ENCODE peak calls at places on chromosomes 2 and 18, in nine cellular contexts. One of them, this sample, is unnamed.

GRCh38 chr18:13260927-13261471 is 42.4 kb downstream of the LDLRAD4 start:
- DNase-seq in cardiac fibroblast: no peak
- DNase-seq in upper lobe of right lung: peak; percentile 31
- DNase-seq in BJ: no peak
- DNase-seq in WTC11: no peak
- DNase-seq in cardiac muscle cell: no peak
- DNase-seq in thoracic aorta: no peak
- DNase-seq in choroid plexus epithelial cell: no peak
- DNase-seq in upper lobe of left lung: no peak
- DNase-seq in this sample: no peak

GRCh38 chr2:237876518-237876917 is 17.1 kb downstream of the RAMP1 start:
- DNase-seq in cardiac muscle cell: no peak
- DNase-seq in thoracic aorta: no peak
- DNase-seq in cardiac fibroblast: no peak
- DNase-seq in WTC11: no peak
- DNase-seq in BJ: no peak
- DNase-seq in upper lobe of right lung: peak; percentile 26
- DNase-seq in upper lobe of left lung: no peak
- DNase-seq in choroid plexus epithelial cell: no peak
- DNase-seq in this sample: no peak

GRCh38 chr2:158464426-158465281 is 7.9 kb downstream of the PKP4 start:
- DNase-seq in upper lobe of right lung: no peak
- DNase-seq in WTC11: no peak
- DNase-seq in thoracic aorta: no peak
- DNase-seq in choroid plexus epithelial cell: peak; percentile 52
- DNase-seq in upper lobe of left lung: no peak
- DNase-seq in cardiac muscle cell: no peak
- DNase-seq in cardiac fibroblast: peak; percentile 29
- DNase-seq in BJ: no peak
- DNase-seq in this sample: no peak

GRCh38 chr18:13703899-13704298 is 22.5 kb downstream of the FAM210A start:
- DNase-seq in cardiac muscle cell: no peak
- DNase-seq in upper lobe of right lung: no peak
- DNase-seq in WTC11: no peak
- DNase-seq in upper lobe of left lung: no peak
- DNase-seq in BJ: no peak
- DNase-seq in choroid plexus epithelial cell: peak; percentile 28
- DNase-seq in cardiac fibroblast: peak; percentile 36
- DNase-seq in thoracic aorta: no peak
- DNase-seq in this sample: peak; percentile 12

GRCh38 chr2:120104002-120104467 is 91.2 kb downstream of the EPB41L5 start:
- DNase-seq in BJ: peak; percentile 50
- DNase-seq in cardiac fibroblast: peak; percentile 97
- DNase-seq in upper lobe of right lung: no peak
- DNase-seq in cardiac muscle cell: no peak
- DNase-seq in thoracic aorta: no peak
- DNase-seq in upper lobe of left lung: no peak
- DNase-seq in choroid plexus epithelial cell: peak; percentile 84
- DNase-seq in WTC11: no peak
- DNase-seq in this sample: peak; percentile 88

GRCh38 chr2:74006424-74006823 is 21.7 kb downstream of the TET3 start:
- DNase-seq in thoracic aorta: no peak
- DNase-seq in choroid plexus epithelial cell: no peak
- DNase-seq in WTC11: peak; percentile 58
- DNase-seq in BJ: no peak
- DNase-seq in cardiac muscle cell: no peak
- DNase-seq in cardiac fibroblast: no peak
- DNase-seq in upper lobe of right lung: peak; percentile 45
- DNase-seq in upper lobe of left lung: no peak
- DNase-seq in this sample: no peak

GRCh38 chr2:233974530-233975071 is 57.4 kb downstream of the TRPM8 start:
- DNase-seq in cardiac fibroblast: peak; percentile 95
- DNase-seq in upper lobe of left lung: no peak
- DNase-seq in choroid plexus epithelial cell: peak; percentile 85
- DNase-seq in upper lobe of right lung: no peak
- DNase-seq in cardiac muscle cell: no peak
- DNase-seq in BJ: peak; percentile 88
- DNase-seq in WTC11: no peak
- DNase-seq in thoracic aorta: no peak
- DNase-seq in this sample: peak; percentile 93

GRCh38 chr2:240451791-240452470 is 16.5 kb downstream of the GPC1 start:
- DNase-seq in cardiac fibroblast: no peak
- DNase-seq in WTC11: no peak
- DNase-seq in BJ: no peak
- DNase-seq in upper lobe of right lung: no peak
- DNase-seq in upper lobe of left lung: no peak
- DNase-seq in cardiac muscle cell: no peak
- DNase-seq in thoracic aorta: no peak
- DNase-seq in choroid plexus epithelial cell: no peak
- DNase-seq in this sample: no peak

GRCh38 chr2:12587228-12587627 is 129.5 kb upstream of the TRIB2 start:
- DNase-seq in BJ: no peak
- DNase-seq in cardiac muscle cell: no peak
- DNase-seq in upper lobe of right lung: no peak
- DNase-seq in choroid plexus epithelial cell: no peak
- DNase-seq in cardiac fibroblast: no peak
- DNase-seq in WTC11: no peak
- DNase-seq in upper lobe of left lung: no peak
- DNase-seq in thoracic aorta: no peak
- DNase-seq in this sample: no peak

GRCh38 chr2:169664600-169664977 is 29.6 kb downstream of the CFAP210 start:
- DNase-seq in cardiac fibroblast: no peak
- DNase-seq in cardiac muscle cell: no peak
- DNase-seq in BJ: peak; percentile 9
- DNase-seq in thoracic aorta: no peak
- DNase-seq in upper lobe of right lung: no peak
- DNase-seq in choroid plexus epithelial cell: peak; percentile 6
- DNase-seq in WTC11: no peak
- DNase-seq in upper lobe of left lung: no peak
- DNase-seq in this sample: peak; percentile 57

GRCh38 chr18:50970006-50970405 is 2.2 kb downstream of the ELAC1 start:
- DNase-seq in BJ: no peak
- DNase-seq in upper lobe of left lung: peak; percentile 71
- DNase-seq in cardiac fibroblast: no peak
- DNase-seq in upper lobe of right lung: peak; percentile 71
- DNase-seq in cardiac muscle cell: no peak
- DNase-seq in thoracic aorta: no peak
- DNase-seq in choroid plexus epithelial cell: no peak
- DNase-seq in WTC11: no peak
- DNase-seq in this sample: no peak

DNA sequence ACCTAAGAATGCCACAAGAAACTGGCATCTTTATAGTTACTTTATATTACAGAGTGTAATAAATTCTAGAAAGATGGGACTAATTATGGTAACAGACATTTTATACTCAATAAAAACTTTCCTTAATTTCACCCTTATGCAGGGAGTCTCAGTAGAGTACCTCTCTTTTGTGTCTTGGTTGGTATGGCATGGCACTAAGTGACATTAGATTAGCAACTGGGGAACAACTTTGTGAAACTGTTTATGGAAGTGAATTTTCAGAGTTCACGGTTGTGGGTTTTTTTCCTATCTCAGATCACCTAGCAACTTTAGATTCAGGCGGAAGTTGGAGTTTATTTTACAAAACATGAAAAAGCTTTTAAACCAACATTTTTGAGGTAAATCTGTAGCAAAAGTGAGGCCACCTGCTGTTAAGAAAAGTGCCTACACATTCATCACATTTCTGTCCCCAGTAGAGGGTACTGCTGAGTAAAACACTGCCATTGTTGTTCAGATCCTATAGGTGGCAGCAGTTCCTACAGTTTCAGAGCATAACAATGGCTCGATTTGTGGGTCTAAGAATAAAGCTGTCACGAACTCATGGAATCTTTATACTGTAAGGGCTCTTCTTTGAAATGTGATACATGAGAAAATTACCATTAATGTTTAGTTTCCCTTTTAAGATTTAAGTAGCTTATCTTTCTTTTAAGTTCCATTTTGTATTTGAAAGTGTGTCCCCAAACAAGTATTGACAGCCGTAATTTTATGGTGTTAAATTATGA is 117.6 kb downstream of the CAMKMT start:
- DNase-seq in choroid plexus epithelial cell: peak; percentile 95
- DNase-seq in cardiac muscle cell: peak; percentile 83
- DNase-seq in upper lobe of left lung: no peak
- DNase-seq in cardiac fibroblast: peak; percentile 93
- DNase-seq in BJ: peak; percentile 28
- DNase-seq in thoracic aorta: no peak
- DNase-seq in WTC11: no peak
- DNase-seq in upper lobe of right lung: no peak
- DNase-seq in this sample: peak; percentile 88
- TF ChIP-seq CTCF in choroid plexus epithelial cell: peak; percentile 100
- TF ChIP-seq CTCF in cardiac muscle cell: peak; percentile 100
- TF ChIP-seq CTCF in upper lobe of left lung: peak; percentile 88
- TF ChIP-seq CTCF in cardiac fibroblast: peak; percentile 100
- TF ChIP-seq CTCF in BJ: peak; percentile 100
- TF ChIP-seq CTCF in thoracic aorta: peak; percentile 94
- TF ChIP-seq CTCF in WTC11: peak; percentile 81
- TF ChIP-seq CTCF in upper lobe of right lung: peak; percentile 98
- TF ChIP-seq CTCF in this sample: peak; percentile 99

GRCh38 chr2:35343135-35343534 is 1012.4 kb upstream of the CRIM1 start:
- DNase-seq in WTC11: no peak
- DNase-seq in cardiac fibroblast: no peak
- DNase-seq in upper lobe of right lung: no peak
- DNase-seq in BJ: no peak
- DNase-seq in thoracic aorta: no peak
- DNase-seq in upper lobe of left lung: no peak
- DNase-seq in cardiac muscle cell: no peak
- DNase-seq in choroid plexus epithelial cell: no peak
- DNase-seq in this sample: no peak
- TF ChIP-seq CTCF in WTC11: peak; percentile 55
- TF ChIP-seq CTCF in cardiac fibroblast: peak; percentile 17
- TF ChIP-seq CTCF in upper lobe of right lung: no peak
- TF ChIP-seq CTCF in BJ: no peak
- TF ChIP-seq CTCF in thoracic aorta: no peak
- TF ChIP-seq CTCF in upper lobe of left lung: no peak
- TF ChIP-seq CTCF in cardiac muscle cell: no peak
- TF ChIP-seq CTCF in choroid plexus epithelial cell: no peak
- TF ChIP-seq CTCF in this sample: peak; percentile 58

GRCh38 chr2:128241896-128242295 is 76.8 kb downstream of the HS6ST1 start:
- DNase-seq in BJ: no peak
- DNase-seq in WTC11: no peak
- DNase-seq in upper lobe of left lung: no peak
- DNase-seq in thoracic aorta: no peak
- DNase-seq in choroid plexus epithelial cell: no peak
- DNase-seq in cardiac muscle cell: no peak
- DNase-seq in upper lobe of right lung: no peak
- DNase-seq in cardiac fibroblast: no peak
- DNase-seq in this sample: no peak
- TF ChIP-seq CTCF in BJ: no peak
- TF ChIP-seq CTCF in WTC11: no peak
- TF ChIP-seq CTCF in upper lobe of left lung: no peak
- TF ChIP-seq CTCF in thoracic aorta: no peak
- TF ChIP-seq CTCF in choroid plexus epithelial cell: no peak
- TF ChIP-seq CTCF in cardiac muscle cell: no peak
- TF ChIP-seq CTCF in upper lobe of right lung: no peak
- TF ChIP-seq CTCF in cardiac fibroblast: no peak
- TF ChIP-seq CTCF in this sample: no peak

DNA sequence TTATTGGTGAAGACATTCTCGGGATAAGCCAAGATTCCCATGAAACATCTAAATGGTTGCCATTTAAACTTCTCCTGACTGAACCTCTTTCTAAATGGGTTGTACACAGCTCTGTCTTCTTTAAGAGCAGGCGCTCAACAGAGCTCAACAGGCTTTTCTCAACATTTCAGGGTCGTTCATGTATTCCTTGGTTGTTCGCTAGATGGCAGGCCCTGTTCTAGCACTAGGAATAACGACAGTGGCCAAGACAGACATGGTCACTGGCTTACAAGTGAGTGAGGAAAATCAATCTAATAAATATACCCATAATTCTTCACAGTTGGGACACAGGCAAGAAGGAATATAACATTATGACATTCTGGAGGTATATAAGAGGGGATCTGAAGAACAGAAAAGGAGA is 154.5 kb downstream of the SMAD2 start:
- DNase-seq in cardiac fibroblast: peak; percentile 46
- DNase-seq in BJ: no peak
- DNase-seq in choroid plexus epithelial cell: peak; percentile 50
- DNase-seq in WTC11: no peak
- DNase-seq in upper lobe of right lung: no peak
- DNase-seq in thoracic aorta: no peak
- DNase-seq in cardiac muscle cell: peak; percentile 40
- DNase-seq in upper lobe of left lung: no peak
- DNase-seq in this sample: no peak
- TF ChIP-seq CTCF in cardiac fibroblast: peak; percentile 26
- TF ChIP-seq CTCF in BJ: peak; percentile 46
- TF ChIP-seq CTCF in choroid plexus epithelial cell: peak; percentile 43
- TF ChIP-seq CTCF in WTC11: no peak
- TF ChIP-seq CTCF in upper lobe of right lung: no peak
- TF ChIP-seq CTCF in thoracic aorta: peak; percentile 23
- TF ChIP-seq CTCF in cardiac muscle cell: peak; percentile 22
- TF ChIP-seq CTCF in upper lobe of left lung: no peak
- TF ChIP-seq CTCF in this sample: peak; percentile 47

GRCh38 chr2:102848366-102848839 is 86.6 kb downstream of the TMEM182 start:
- DNase-seq in thoracic aorta: no peak
- DNase-seq in choroid plexus epithelial cell: peak; percentile 42
- DNase-seq in WTC11: peak; percentile 90
- DNase-seq in cardiac muscle cell: peak; percentile 92
- DNase-seq in upper lobe of right lung: peak; percentile 89
- DNase-seq in cardiac fibroblast: peak; percentile 43
- DNase-seq in BJ: no peak
- DNase-seq in upper lobe of left lung: peak; percentile 80
- DNase-seq in this sample: no peak
- TF ChIP-seq CTCF in thoracic aorta: no peak
- TF ChIP-seq CTCF in choroid plexus epithelial cell: no peak
- TF ChIP-seq CTCF in WTC11: no peak
- TF ChIP-seq CTCF in cardiac muscle cell: no peak
- TF ChIP-seq CTCF in upper lobe of right lung: peak; percentile 9
- TF ChIP-seq CTCF in cardiac fibroblast: no peak
- TF ChIP-seq CTCF in BJ: no peak
- TF ChIP-seq CTCF in upper lobe of left lung: no peak
- TF ChIP-seq CTCF in this sample: no peak

DNA sequence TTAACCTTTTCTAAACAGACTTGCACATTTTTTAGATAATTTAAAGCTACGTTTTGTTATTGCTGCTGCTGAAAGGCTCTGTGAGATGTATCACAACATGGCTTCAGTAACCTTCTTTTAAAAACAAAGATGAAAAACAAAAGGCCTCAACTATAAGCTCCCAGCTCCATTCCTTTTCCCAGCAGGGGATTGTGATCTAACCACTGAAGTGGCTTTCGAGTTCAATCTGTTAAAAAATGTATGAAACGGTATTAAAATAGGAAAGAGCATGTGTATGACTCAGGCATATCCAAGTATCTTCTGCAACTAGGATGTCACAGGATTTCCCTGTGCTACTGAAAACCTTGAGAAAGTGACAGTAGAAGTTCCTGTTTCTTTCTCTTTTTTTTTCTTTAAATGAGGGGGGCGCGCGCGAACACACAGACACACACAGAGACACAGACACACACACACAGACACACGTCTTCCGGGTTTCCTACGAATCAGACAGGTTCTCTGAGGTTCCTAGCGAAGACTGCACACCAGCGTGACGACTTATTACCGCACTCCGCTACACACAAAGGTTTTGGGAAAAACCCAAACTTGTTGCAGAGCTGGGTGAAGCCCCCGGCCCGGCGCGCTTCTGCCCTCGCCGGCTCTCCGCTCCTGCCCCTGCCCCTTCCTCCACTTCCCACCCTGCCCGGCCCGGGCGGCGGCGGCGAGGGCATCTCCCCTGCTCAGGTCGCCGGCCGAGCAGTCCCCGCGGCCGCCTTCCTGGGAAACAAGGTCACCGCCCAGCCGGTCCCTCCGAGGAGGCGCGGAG is 86.8 kb downstream of the RBMS1 start:
- DNase-seq in cardiac fibroblast: peak; percentile 83
- DNase-seq in choroid plexus epithelial cell: peak; percentile 86
- DNase-seq in thoracic aorta: no peak
- DNase-seq in WTC11: no peak
- DNase-seq in cardiac muscle cell: peak; percentile 54
- DNase-seq in upper lobe of left lung: peak; percentile 80
- DNase-seq in BJ: no peak
- DNase-seq in upper lobe of right lung: peak; percentile 80
- DNase-seq in this sample: peak; percentile 63
- TF ChIP-seq CTCF in cardiac fibroblast: no peak
- TF ChIP-seq CTCF in choroid plexus epithelial cell: no peak
- TF ChIP-seq CTCF in thoracic aorta: no peak
- TF ChIP-seq CTCF in WTC11: no peak
- TF ChIP-seq CTCF in cardiac muscle cell: no peak
- TF ChIP-seq CTCF in upper lobe of left lung: no peak
- TF ChIP-seq CTCF in BJ: no peak
- TF ChIP-seq CTCF in upper lobe of right lung: no peak
- TF ChIP-seq CTCF in this sample: no peak

This sample was measured in HFFc6.